ENCODE peak calls at places on chromosomes 13 and 19, in five cellular contexts. Y, N, P, I and A are unnamed samples.

GRCh38 chr19:51292971-51293370 is 18.5 kb upstream of the IGLON5 start:
- DNase-seq in N (no peak), I (no peak), Y (no peak), P (no peak), A (peak; percentile 65)

GRCh38 chr19:33376423-33376822 is 2.9 kb downstream of the CEBPG start:
- DNase-seq in Y (no peak), P (no peak), N (no peak), I (peak; percentile 45), A (no peak)

GRCh38 chr13:111202745-111203144 is 87.6 kb downstream of the ARHGEF7 start:
- DNase-seq in N (no peak), I (no peak), Y (no peak), P (peak; percentile 45), A (peak; percentile 59)

GRCh38 chr19:39156230-39156890 is 30.8 kb downstream of the PAK4 start:
- DNase-seq in N (no peak), P (peak; percentile 55), Y (no peak), I (no peak), A (no peak)

GRCh38 chr19:52343548-52343947 is 7.5 kb downstream of the ZNF610 start:
- DNase-seq in N (no peak), Y (peak; percentile 84), P (peak; percentile 61), I (peak; percentile 15), A (peak; percentile 90)

GRCh38 chr19:45402469-45403070 is 2.3 kb downstream of the PPP1R13L start:
- DNase-seq in I (no peak), P (peak; percentile 81), Y (peak; percentile 88), N (no peak), A (peak; percentile 88)

GRCh38 chr19:48837081-48837524 is 812 bp upstream of the HSD17B14 start:
- DNase-seq in Y (peak; percentile 94), N (peak; percentile 67), I (no peak), P (no peak), A (peak; percentile 99)

GRCh38 chr19:10142701-10143375 is 23.1 kb upstream of the EIF3G start:
- DNase-seq in P (no peak), I (no peak), Y (no peak), N (no peak), A (no peak)

GRCh38 chr19:47704656-47705055 is 8.6 kb upstream of the EHD2 start:
- DNase-seq in Y (no peak), N (no peak), I (no peak), P (no peak), A (no peak)

GRCh38 chr19:5624741-5625140 is 1.9 kb downstream of the SAFB start:
- DNase-seq in I (no peak), N (no peak), P (no peak), Y (no peak), A (peak; percentile 24)

GRCh38 chr19:4120531-4120930 is 3.4 kb downstream of the MAP2K2 start:
- DNase-seq in Y (no peak), I (no peak), P (no peak), N (no peak), A (no peak)

GRCh38 chr13:100108913-100109507 is 20.1 kb downstream of the PCCA start:
- DNase-seq in Y (no peak), P (no peak), I (no peak), N (no peak), A (no peak)

GRCh38 chr19:48637449-48637947 is 319 bp upstream of the DBP start:
- DNase-seq in Y (peak; percentile 97), N (peak; percentile 96), P (peak; percentile 96), I (peak; percentile 96), A (peak; percentile 100)

GRCh38 chr13:74450976-74451375 is 316.8 kb upstream of the KLF12 start:
- DNase-seq in N (no peak), I (no peak), Y (no peak), P (no peak), A (no peak)

DNA sequence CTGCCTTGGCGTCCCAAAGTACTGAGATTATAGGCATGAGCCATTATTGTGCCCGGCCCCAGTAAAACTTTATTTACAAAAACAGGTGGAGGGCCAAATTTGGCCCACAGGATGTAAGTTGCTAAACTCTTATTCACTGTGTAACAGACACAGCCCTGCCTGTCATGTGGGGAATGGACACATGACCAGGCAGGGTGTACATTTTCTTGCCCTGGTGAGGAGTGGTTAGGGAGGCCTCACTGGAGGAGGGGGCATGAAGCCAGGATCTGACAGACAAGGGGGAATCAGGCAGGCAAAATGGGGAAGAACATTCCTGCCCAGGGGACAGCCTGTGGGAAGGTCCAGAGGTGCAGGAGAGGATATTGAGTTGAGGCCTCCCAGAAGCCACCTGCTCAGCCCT is 7.4 kb upstream of the PGLS start:
- DNase-seq in P (no peak), I (no peak), N (no peak), Y (no peak), A (no peak)
- H3K4me1 ChIP-seq in P (peaks cover 16% of the 10 kb centered on the region), I (peaks cover 42% of the 10 kb centered on the region), N (peaks cover 4% of the 10 kb centered on the region), Y (peaks cover 2% of the 10 kb centered on the region), A (peaks cover 13% of the 10 kb centered on the region)

GRCh38 chr19:3045885-3046603 is 16.3 kb downstream of the TLE5 start:
- DNase-seq in N (no peak), I (no peak), P (no peak), Y (peak; percentile 76), A (peak; percentile 80)

GRCh38 chr19:3046621-3047306 is 15.5 kb downstream of the TLE5 start:
- DNase-seq in I (no peak), Y (peak; percentile 70), P (peak; percentile 82), N (no peak), A (peak; percentile 79)

GRCh38 chr19:3049089-3049488 is 13.2 kb downstream of the TLE5 start:
- DNase-seq in I (no peak), N (no peak), Y (no peak), P (no peak), A (no peak)

GRCh38 chr19:3048190-3048533 is 14.1 kb downstream of the TLE5 start:
- DNase-seq in Y (no peak), P (no peak), I (no peak), N (no peak), A (no peak)

GRCh38 chr19:3047307-3048189 is 14.7 kb downstream of the TLE5 start:
- DNase-seq in N (no peak), Y (peak; percentile 79), P (peak; percentile 95), I (peak; percentile 79), A (peak; percentile 92)
- H3K27ac ChIP-seq in N (no peak overlapping the region), Y (no peak overlapping the region), P (peak overlapping the region; percentile 77), I (no peak overlapping the region), A (no peak overlapping the region)

GRCh38 chr13:76516013-76516412 is 370.2 kb downstream of the KCTD12 start:
- DNase-seq in Y (no peak), N (no peak), P (no peak), I (no peak), A (no peak)

DNA sequence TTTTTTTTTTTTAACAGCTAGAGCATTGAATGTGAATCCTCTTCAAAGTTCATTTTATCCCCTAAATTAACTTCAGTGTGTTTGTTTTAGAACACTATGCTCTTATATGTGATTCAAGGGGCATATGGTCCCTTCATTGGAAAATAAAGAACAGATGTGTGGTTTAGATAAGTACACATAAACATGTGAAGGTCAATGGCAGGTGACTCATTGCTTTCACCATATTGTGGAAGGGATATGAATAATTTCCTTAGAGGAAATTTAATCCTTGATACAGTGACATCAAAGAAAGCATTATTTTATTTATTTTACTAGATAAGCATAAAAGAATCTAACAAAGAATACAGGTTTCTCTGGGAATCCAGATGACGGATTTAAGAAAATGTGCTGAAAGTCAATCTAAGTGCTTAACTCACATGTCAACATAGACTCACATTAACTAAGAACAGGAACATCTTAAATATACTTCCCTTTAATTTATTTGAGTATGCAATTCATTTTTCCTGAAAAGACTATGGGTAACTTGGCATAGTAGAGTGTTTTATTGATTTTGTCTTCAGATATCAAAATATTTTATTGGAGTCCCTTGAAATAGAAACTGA is 373.4 kb downstream of the KCTD12 start:
- DNase-seq in P (no peak), I (no peak), N (no peak), Y (no peak), A (no peak)
- TF ChIP-seq CREB1 in P (no peak), I (no peak), N (no peak), Y (no peak), A (no peak)

GRCh38 chr13:95724252-95724651 is 47.3 kb downstream of the DNAJC3 start:
- DNase-seq in P (no peak), I (no peak), Y (no peak), N (no peak), A (no peak)
- H3K4me1 ChIP-seq in P (no peaks in the 10 kb centered on the region), I (no peaks in the 10 kb centered on the region), Y (no peaks in the 10 kb centered on the region), N (no peaks in the 10 kb centered on the region), A (no peaks in the 10 kb centered on the region)

GRCh38 chr19:18469245-18470107 is 31.5 kb upstream of the ISYNA1 start:
- DNase-seq in I (peak; percentile 85), N (no peak), Y (peak; percentile 95), P (peak; percentile 76), A (peak; percentile 89)

GRCh38 chr19:18467978-18468377 is 30.0 kb upstream of the ISYNA1 start:
- DNase-seq in P (no peak), N (no peak), Y (no peak), I (no peak), A (no peak)

GRCh38 chr19:18470153-18470552 is 32.2 kb upstream of the ISYNA1 start:
- DNase-seq in N (no peak), I (peak; percentile 55), Y (peak; percentile 85), P (peak; percentile 77), A (peak; percentile 79)

GRCh38 chr19:18468930-18469244 is 31.0 kb upstream of the ISYNA1 start:
- DNase-seq in P (no peak), Y (no peak), N (no peak), I (no peak), A (no peak)

DNA sequence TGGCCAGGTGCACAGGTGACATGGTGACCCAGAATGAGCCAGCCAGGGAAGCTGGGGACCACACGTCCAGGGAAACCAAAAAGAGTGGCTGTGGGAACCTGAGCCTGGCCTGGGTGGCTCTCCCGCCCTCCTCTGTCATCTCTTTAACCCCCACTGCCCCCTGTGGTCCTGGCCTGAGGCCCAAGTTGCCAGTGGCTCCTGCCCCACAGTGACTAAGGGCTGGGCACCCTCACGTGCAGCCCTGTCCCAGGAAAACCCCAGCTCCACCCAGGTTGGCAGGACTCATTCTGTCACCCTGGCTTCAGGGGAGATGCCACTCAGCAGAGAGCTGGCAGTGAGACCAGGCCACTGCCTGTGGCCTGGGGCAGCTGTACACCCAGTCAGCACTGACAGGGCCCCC is 30.6 kb upstream of the ISYNA1 start:
- DNase-seq in N (no peak), I (no peak), P (no peak), Y (no peak), A (no peak)
- H3K27ac ChIP-seq in N (no peak overlapping the region), I (peak overlapping the region; percentile 45), P (no peak overlapping the region), Y (no peak overlapping the region), A (no peak overlapping the region)

DNA sequence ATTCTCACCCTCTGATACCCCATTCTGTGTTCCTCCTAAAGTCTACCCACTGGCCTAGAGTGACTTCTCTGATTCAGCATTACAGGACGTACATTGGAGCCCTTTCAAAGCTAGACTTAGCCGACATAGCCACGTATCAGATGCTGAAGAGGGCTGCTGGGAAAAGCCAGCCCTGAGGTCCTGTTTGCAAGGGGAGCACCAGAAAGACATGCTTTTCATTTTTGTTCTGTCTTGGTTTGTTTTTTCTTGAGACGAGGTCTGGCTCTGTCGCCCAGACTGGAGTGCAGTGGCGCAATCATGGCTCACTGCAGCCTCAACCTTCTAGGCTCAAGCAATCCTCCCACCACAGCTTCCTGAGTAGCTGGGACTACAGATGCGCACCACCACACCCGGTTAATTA is 6.3 kb upstream of the ZSWIM4 start:
- DNase-seq in Y (no peak), I (no peak), N (no peak), P (no peak), A (no peak)
- TF ChIP-seq CREB1 in Y (no peak), I (no peak), N (no peak), P (no peak), A (no peak)